ENCODE peak calls at places on chromosomes 11 and 22, in seven cellular contexts. J, H, E, Q, B, W and I are unnamed samples.

GRCh38 chr11:117796456-117797428 is at the start of gene DSCAML1:
- DNase-seq in Q (peak; percentile 87), J (no peak), W (peak; percentile 90), E (no peak), B (no peak), H (no peak), I (no peak)

GRCh38 chr11:64039012-64039665 is 3.4 kb downstream of the FLRT1 start:
- DNase-seq in Q (no peak), W (peak; percentile 55), B (no peak), J (no peak), E (no peak), H (no peak), I (no peak)

GRCh38 chr22:46574438-46574992 is 37.1 kb upstream of the CELSR1 start:
- DNase-seq in H (no peak), Q (no peak), E (no peak), J (peak; percentile 46), W (no peak), B (no peak), I (peak; percentile 19)

GRCh38 chr11:2867722-2868548 is 17.6 kb downstream of the CDKN1C start:
- DNase-seq in W (peak; percentile 40), H (no peak), J (no peak), E (no peak), B (no peak), Q (no peak), I (no peak)

GRCh38 chr22:38802671-38803121 is 8.8 kb upstream of the DNAL4 start:
- DNase-seq in Q (no peak), H (no peak), E (peak; percentile 35), B (peak; percentile 53), J (peak; percentile 85), W (no peak), I (peak; percentile 33)

GRCh38 chr11:75968021-75968685 is 153.1 kb downstream of the UVRAG start:
- DNase-seq in E (no peak), W (no peak), Q (no peak), B (no peak), J (no peak), H (no peak), I (no peak)

GRCh38 chr11:2139118-2139490 is at the start of gene IGF2:
- DNase-seq in W (peak; percentile 84), Q (peak; percentile 84), J (no peak), B (peak; percentile 43), E (no peak), H (no peak), I (no peak)

GRCh38 chr22:36324414-36324813 is 63.4 kb downstream of the MYH9 start:
- DNase-seq in E (no peak), H (no peak), Q (no peak), J (no peak), B (no peak), W (no peak), I (no peak)

GRCh38 chr11:118910309-118911112 is 15.2 kb downstream of the BCL9L start:
- DNase-seq in E (peak; percentile 82), W (peak; percentile 93), J (peak; percentile 94), H (no peak), Q (no peak), B (peak; percentile 75), I (peak; percentile 67)

GRCh38 chr22:29306175-29306829 is at the start of gene GAS2L1:
- DNase-seq in Q (peak; percentile 96), B (peak; percentile 54), E (peak; percentile 81), W (peak; percentile 95), J (peak; percentile 94), H (no peak), I (peak; percentile 89)

GRCh38 chr22:24325105-24325757 is 54.6 kb downstream of the SPECC1L start:
- DNase-seq in H (peak; percentile 62), Q (peak; percentile 42), B (peak; percentile 49), W (no peak), J (no peak), E (no peak), I (no peak)

GRCh38 chr11:27571151-27571840 is 64.7 kb upstream of the LIN7C start:
- DNase-seq in B (no peak), J (no peak), Q (peak; percentile 7), H (no peak), E (no peak), W (no peak), I (no peak)

GRCh38 chr22:24402460-24403192 is 24.8 kb upstream of the ADORA2A start:
- DNase-seq in J (peak; percentile 89), E (peak; percentile 75), B (peak; percentile 24), H (peak; percentile 33), Q (peak; percentile 75), W (no peak), I (peak; percentile 92)

GRCh38 chr22:36858966-36859365 is 1.8 kb upstream of the NCF4 start:
- DNase-seq in Q (no peak), H (no peak), W (no peak), J (no peak), B (no peak), E (no peak), I (no peak)

GRCh38 chr11:122095950-122096942 is 19.8 kb downstream of the BLID start:
- DNase-seq in B (no peak), J (no peak), H (no peak), E (no peak), W (no peak), Q (no peak), I (no peak)

GRCh38 chr11:2375341-2375853 is 1.7 kb upstream of the CD81 start:
- DNase-seq in Q (no peak), W (no peak), J (peak; percentile 64), E (no peak), H (no peak), B (peak; percentile 16), I (no peak)

GRCh38 chr11:68889948-68890446 is 13.6 kb downstream of the MRPL21 start:
- DNase-seq in Q (peak; percentile 89), E (no peak), B (no peak), J (peak; percentile 78), W (peak; percentile 83), H (no peak), I (peak; percentile 30)

GRCh38 chr11:114078423-114078822 is 18.9 kb downstream of the ZBTB16 start:
- DNase-seq in J (peak; percentile 60), Q (no peak), B (peak; percentile 64), W (no peak), E (no peak), H (no peak), I (no peak)

GRCh38 chr11:114077482-114078305 is 18.2 kb downstream of the ZBTB16 start:
- DNase-seq in Q (no peak), B (no peak), J (peak; percentile 61), E (no peak), W (no peak), H (no peak), I (peak; percentile 51)

GRCh38 chr11:114080219-114080618 is 20.7 kb downstream of the ZBTB16 start:
- DNase-seq in H (no peak), B (no peak), Q (no peak), W (no peak), J (peak; percentile 76), E (no peak), I (no peak)

GRCh38 chr11:114080769-114081168 is 21.3 kb downstream of the ZBTB16 start:
- DNase-seq in Q (no peak), W (no peak), E (no peak), B (no peak), J (no peak), H (no peak), I (no peak)

DNA sequence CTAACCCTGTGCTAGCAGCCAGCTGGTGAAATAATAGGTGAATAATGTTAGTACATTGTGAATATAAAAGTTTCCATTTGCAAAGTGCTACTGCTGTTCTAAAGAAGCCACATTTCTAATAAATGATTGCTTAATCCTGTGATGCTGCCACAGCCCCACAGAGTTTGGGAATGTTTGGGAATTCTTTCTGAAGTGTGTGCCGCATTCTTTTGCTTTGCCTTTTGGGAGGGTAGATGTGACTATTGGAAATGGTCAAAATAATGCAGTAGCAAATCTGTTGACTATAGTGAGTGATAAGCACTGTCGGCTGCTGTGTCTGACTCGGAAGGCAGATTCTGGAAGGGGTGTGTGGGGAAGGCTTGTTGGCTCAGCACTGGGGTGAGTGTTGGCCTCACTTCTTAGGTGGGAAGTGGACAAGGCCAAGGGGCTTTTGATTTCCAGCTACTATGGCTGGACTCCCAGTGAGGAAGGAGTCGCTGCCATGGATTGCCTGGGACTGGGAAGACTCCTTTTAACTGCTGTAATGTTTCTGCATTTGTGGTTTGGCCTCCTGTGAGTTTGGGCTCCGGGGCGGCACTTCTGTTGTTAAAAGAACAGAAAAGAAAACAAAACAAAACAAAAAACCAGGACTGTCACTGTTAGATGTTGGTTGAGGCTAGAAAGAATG is 20.0 kb downstream of the ZBTB16 start:
- DNase-seq in E (no peak), B (no peak), H (no peak), Q (no peak), J (peak; percentile 71), W (no peak), I (no peak)
- H3K27ac ChIP-seq in E (peak overlapping the region; percentile 70), B (no peak overlapping the region), H (no peak overlapping the region), Q (no peak overlapping the region), J (peak overlapping the region; percentile 80), W (peak overlapping the region; percentile 87), I (peak overlapping the region; percentile 76)

GRCh38 chr11:78234006-78234405 is 45.3 kb downstream of the USP35 start:
- DNase-seq in B (no peak), E (no peak), Q (no peak), W (no peak), H (no peak), J (no peak), I (no peak)

GRCh38 chr11:78228467-78228866 is 39.7 kb downstream of the USP35 start:
- DNase-seq in Q (peak; percentile 72), E (no peak), B (peak; percentile 65), H (peak; percentile 51), W (no peak), J (no peak), I (peak; percentile 22)

GRCh38 chr11:78230161-78230877 is 41.6 kb downstream of the USP35 start:
- DNase-seq in W (no peak), E (no peak), B (no peak), Q (peak; percentile 54), H (no peak), J (no peak), I (no peak)

GRCh38 chr11:78229106-78229505 is 40.4 kb downstream of the USP35 start:
- DNase-seq in Q (no peak), B (no peak), H (no peak), E (no peak), W (no peak), J (no peak), I (no peak)

GRCh38 chr11:78231962-78232459 is 43.3 kb downstream of the USP35 start:
- DNase-seq in W (no peak), H (no peak), J (no peak), E (no peak), B (no peak), Q (no peak), I (no peak)
- TF ChIP-seq POLR2AphosphoS5 in W (no peak), H (no peak), J (no peak), E (no peak), B (no peak), Q (peak; percentile 26), I (no peak)

GRCh38 chr11:12842933-12843636 is 166.0 kb upstream of the RASSF10 start:
- DNase-seq in J (no peak), E (no peak), H (no peak), W (no peak), B (no peak), Q (peak; percentile 32), I (no peak)
- TF ChIP-seq EP300 in J (no peak), E (no peak), H (no peak), W (no peak), B (no peak), Q (no peak), I (no peak)

DNA sequence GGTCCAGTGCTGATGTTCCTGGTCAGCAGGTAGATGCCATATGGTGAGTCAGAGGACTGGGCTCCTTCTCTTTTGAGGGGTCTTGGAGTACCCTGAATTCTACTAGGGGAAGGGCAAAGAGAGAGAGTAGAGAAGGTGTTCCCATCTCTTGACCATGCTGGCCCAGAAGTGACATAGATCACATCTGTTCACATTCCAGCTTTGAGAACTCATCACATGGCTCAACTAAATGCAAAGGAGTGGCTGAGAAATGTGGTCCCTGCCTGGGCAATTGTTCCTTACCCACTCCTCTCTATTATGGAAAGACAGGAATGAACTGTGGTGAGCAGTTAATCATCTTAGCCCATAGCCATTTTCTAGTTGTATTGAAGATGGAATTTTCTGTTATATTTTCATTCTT is 105.4 kb upstream of the TIMP3 start:
- DNase-seq in W (no peak), B (no peak), J (no peak), E (no peak), Q (no peak), H (no peak), I (no peak)
- H3K27ac ChIP-seq in W (no peak overlapping the region), B (peak overlapping the region; percentile 53), J (no peak overlapping the region), E (no peak overlapping the region), Q (peak overlapping the region; percentile 28), H (no peak overlapping the region), I (no peak overlapping the region)